ENCODE peak calls at places on chromosomes 4 and X, in seven cellular contexts. One of them, this sample, is unnamed.

GRCh38 chr4:23235613-23236390 is 543.1 kb downstream of the GBA3 start:
- DNase-seq in activated naive CD4-positive, alpha-beta T cell: no peak
- DNase-seq in AG10803: no peak
- DNase-seq in iPS-NIHi11: peak
- DNase-seq in activated CD4-positive, CD25-positive, alpha-beta regulatory T cell: no peak
- DNase-seq in caudate nucleus: no peak
- DNase-seq in astrocyte of the spinal cord: no peak
- DNase-seq in this sample: no peak

GRCh38 chrX:15151267-15152196 is 118.4 kb downstream of the ASB9 start:
- DNase-seq in activated naive CD4-positive, alpha-beta T cell: no peak
- DNase-seq in AG10803: no peak
- DNase-seq in iPS-NIHi11: no peak
- DNase-seq in activated CD4-positive, CD25-positive, alpha-beta regulatory T cell: peak
- DNase-seq in caudate nucleus: no peak
- DNase-seq in astrocyte of the spinal cord: no peak
- DNase-seq in this sample: no peak

GRCh38 chrX:68735266-68735665 is 87.8 kb downstream of the STARD8 start:
- DNase-seq in activated naive CD4-positive, alpha-beta T cell: no peak
- DNase-seq in AG10803: no peak
- DNase-seq in iPS-NIHi11: no peak
- DNase-seq in activated CD4-positive, CD25-positive, alpha-beta regulatory T cell: no peak
- DNase-seq in caudate nucleus: no peak
- DNase-seq in astrocyte of the spinal cord: no peak
- DNase-seq in this sample: no peak

GRCh38 chr4:183840311-183840710 is 64.8 kb upstream of the STOX2 start:
- DNase-seq in activated naive CD4-positive, alpha-beta T cell: peak
- DNase-seq in AG10803: peak
- DNase-seq in iPS-NIHi11: peak
- DNase-seq in activated CD4-positive, CD25-positive, alpha-beta regulatory T cell: peak
- DNase-seq in caudate nucleus: peak
- DNase-seq in astrocyte of the spinal cord: peak
- DNase-seq in this sample: no peak

GRCh38 chr4:112348488-112349158 is 51.5 kb downstream of the ALPK1 start:
- DNase-seq in activated naive CD4-positive, alpha-beta T cell: no peak
- DNase-seq in AG10803: peak
- DNase-seq in iPS-NIHi11: peak
- DNase-seq in activated CD4-positive, CD25-positive, alpha-beta regulatory T cell: no peak
- DNase-seq in caudate nucleus: peak
- DNase-seq in astrocyte of the spinal cord: peak
- DNase-seq in this sample: peak

GRCh38 chr4:49032440-49033161 is 46.5 kb downstream of the CWH43 start:
- DNase-seq in activated naive CD4-positive, alpha-beta T cell: no peak
- DNase-seq in AG10803: peak
- DNase-seq in iPS-NIHi11: peak
- DNase-seq in activated CD4-positive, CD25-positive, alpha-beta regulatory T cell: no peak
- DNase-seq in caudate nucleus: peak
- DNase-seq in astrocyte of the spinal cord: peak
- DNase-seq in this sample: no peak

GRCh38 chr4:18291313-18291712 is 269.8 kb upstream of the LCORL start:
- DNase-seq in activated naive CD4-positive, alpha-beta T cell: no peak
- DNase-seq in AG10803: no peak
- DNase-seq in iPS-NIHi11: peak
- DNase-seq in activated CD4-positive, CD25-positive, alpha-beta regulatory T cell: no peak
- DNase-seq in caudate nucleus: no peak
- DNase-seq in astrocyte of the spinal cord: no peak
- DNase-seq in this sample: no peak

GRCh38 chrX:49082472-49082871 is 2.8 kb upstream of the WDR45 start:
- DNase-seq in activated naive CD4-positive, alpha-beta T cell: no peak
- DNase-seq in AG10803: no peak
- DNase-seq in iPS-NIHi11: no peak
- DNase-seq in activated CD4-positive, CD25-positive, alpha-beta regulatory T cell: no peak
- DNase-seq in caudate nucleus: no peak
- DNase-seq in astrocyte of the spinal cord: no peak
- DNase-seq in this sample: no peak

GRCh38 chr4:150828159-150828558 is 186.9 kb downstream of the LRBA start:
- DNase-seq in activated naive CD4-positive, alpha-beta T cell: no peak
- DNase-seq in AG10803: no peak
- DNase-seq in iPS-NIHi11: peak
- DNase-seq in activated CD4-positive, CD25-positive, alpha-beta regulatory T cell: peak
- DNase-seq in caudate nucleus: no peak
- DNase-seq in astrocyte of the spinal cord: no peak
- DNase-seq in this sample: no peak

GRCh38 chrX:125090046-125090445 is 229.6 kb upstream of the TEX13C start:
- DNase-seq in activated naive CD4-positive, alpha-beta T cell: no peak
- DNase-seq in AG10803: no peak
- DNase-seq in iPS-NIHi11: no peak
- DNase-seq in activated CD4-positive, CD25-positive, alpha-beta regulatory T cell: no peak
- DNase-seq in caudate nucleus: no peak
- DNase-seq in astrocyte of the spinal cord: no peak
- DNase-seq in this sample: no peak

GRCh38 chr4:54877006-54877405 is 219.2 kb downstream of the KIT start:
- DNase-seq in activated naive CD4-positive, alpha-beta T cell: no peak
- DNase-seq in AG10803: peak
- DNase-seq in iPS-NIHi11: no peak
- DNase-seq in activated CD4-positive, CD25-positive, alpha-beta regulatory T cell: no peak
- DNase-seq in caudate nucleus: no peak
- DNase-seq in astrocyte of the spinal cord: peak
- DNase-seq in this sample: no peak

GRCh38 chrX:139930923-139931645 is 1.8 kb downstream of the ATP11C start:
- DNase-seq in activated naive CD4-positive, alpha-beta T cell: no peak
- DNase-seq in AG10803: no peak
- DNase-seq in iPS-NIHi11: no peak
- DNase-seq in activated CD4-positive, CD25-positive, alpha-beta regulatory T cell: no peak
- DNase-seq in caudate nucleus: no peak
- DNase-seq in astrocyte of the spinal cord: no peak
- DNase-seq in this sample: no peak

GRCh38 chr4:174198396-174199179 is 84.9 kb downstream of the FBXO8 start:
- DNase-seq in activated naive CD4-positive, alpha-beta T cell: no peak
- DNase-seq in AG10803: peak
- DNase-seq in iPS-NIHi11: no peak
- DNase-seq in activated CD4-positive, CD25-positive, alpha-beta regulatory T cell: no peak
- DNase-seq in caudate nucleus: no peak
- DNase-seq in astrocyte of the spinal cord: peak
- DNase-seq in this sample: no peak

GRCh38 chrX:120753413-120754251 is 122.0 kb downstream of the CT47B1 start:
- DNase-seq in activated naive CD4-positive, alpha-beta T cell: no peak
- DNase-seq in AG10803: no peak
- DNase-seq in iPS-NIHi11: no peak
- DNase-seq in activated CD4-positive, CD25-positive, alpha-beta regulatory T cell: no peak
- DNase-seq in caudate nucleus: no peak
- DNase-seq in astrocyte of the spinal cord: no peak
- DNase-seq in this sample: no peak

GRCh38 chr4:4259484-4260100 is 11.6 kb upstream of the TMEM128 start:
- DNase-seq in activated naive CD4-positive, alpha-beta T cell: no peak
- DNase-seq in AG10803: no peak
- DNase-seq in iPS-NIHi11: peak
- DNase-seq in activated CD4-positive, CD25-positive, alpha-beta regulatory T cell: no peak
- DNase-seq in caudate nucleus: no peak
- DNase-seq in astrocyte of the spinal cord: no peak
- DNase-seq in this sample: no peak